ENCODE peak calls at places on chromosomes 3 and 15, in six cellular contexts. One of them, this sample, is unnamed.

GRCh38 chr15:72338617-72339321 is 18.8 kb upstream of the CELF6 start:
- ATAC-seq in GM12878: no peak
- ATAC-seq in A549: peak
- ATAC-seq in HepG2: no peak
- ATAC-seq in K562: no peak
- ATAC-seq in upper lobe of left lung: peak
- ATAC-seq in this sample: peak

GRCh38 chr15:63223463-63223862 is 34.1 kb downstream of the RAB8B start:
- ATAC-seq in upper lobe of left lung: peak
- ATAC-seq in GM12878: no peak
- ATAC-seq in K562: no peak
- ATAC-seq in A549: no peak
- ATAC-seq in HepG2: no peak
- ATAC-seq in this sample: no peak

GRCh38 chr3:128794067-128794768 is 68.2 kb downstream of the RAB7A start:
- ATAC-seq in K562: peak
- ATAC-seq in GM12878: peak
- ATAC-seq in HepG2: peak
- ATAC-seq in A549: peak
- ATAC-seq in upper lobe of left lung: peak
- ATAC-seq in this sample: no peak

GRCh38 chr3:99843590-99844260 is 26.1 kb downstream of the CMSS1 start:
- ATAC-seq in A549: no peak
- ATAC-seq in GM12878: peak
- ATAC-seq in HepG2: peak
- ATAC-seq in upper lobe of left lung: peak
- ATAC-seq in K562: peak
- ATAC-seq in this sample: peak

GRCh38 chr15:94198633-94199032 is 32.7 kb upstream of the MCTP2 start:
- ATAC-seq in GM12878: no peak
- ATAC-seq in HepG2: no peak
- ATAC-seq in upper lobe of left lung: no peak
- ATAC-seq in A549: no peak
- ATAC-seq in K562: no peak
- ATAC-seq in this sample: no peak

GRCh38 chr3:30779686-30780287 is 114.7 kb downstream of the GADL1 start:
- ATAC-seq in upper lobe of left lung: no peak
- ATAC-seq in GM12878: peak
- ATAC-seq in HepG2: peak
- ATAC-seq in K562: no peak
- ATAC-seq in A549: peak
- ATAC-seq in this sample: no peak

GRCh38 chr3:126146525-126147146 is 33.8 kb downstream of the ALDH1L1 start:
- ATAC-seq in A549: no peak
- ATAC-seq in HepG2: no peak
- ATAC-seq in K562: no peak
- ATAC-seq in GM12878: no peak
- ATAC-seq in upper lobe of left lung: peak
- ATAC-seq in this sample: no peak

GRCh38 chr3:155219106-155219505 is 74.4 kb downstream of the STRIT1 start:
- ATAC-seq in HepG2: no peak
- ATAC-seq in K562: no peak
- ATAC-seq in GM12878: no peak
- ATAC-seq in upper lobe of left lung: no peak
- ATAC-seq in A549: no peak
- ATAC-seq in this sample: no peak

GRCh38 chr3:115436767-115437301 is 186.5 kb upstream of the GAP43 start:
- ATAC-seq in HepG2: no peak
- ATAC-seq in K562: no peak
- ATAC-seq in A549: peak
- ATAC-seq in upper lobe of left lung: no peak
- ATAC-seq in GM12878: no peak
- ATAC-seq in this sample: no peak

GRCh38 chr3:169562988-169563774 is 100.3 kb downstream of the MECOM start:
- ATAC-seq in K562: no peak
- ATAC-seq in HepG2: no peak
- ATAC-seq in upper lobe of left lung: no peak
- ATAC-seq in A549: peak
- ATAC-seq in GM12878: no peak
- ATAC-seq in this sample: no peak

GRCh38 chr3:171556133-171556532 is 95.9 kb upstream of the TNIK start:
- ATAC-seq in GM12878: peak
- ATAC-seq in K562: peak
- ATAC-seq in A549: no peak
- ATAC-seq in HepG2: no peak
- ATAC-seq in upper lobe of left lung: no peak
- ATAC-seq in this sample: no peak

GRCh38 chr15:73954188-73955145 is 28.2 kb downstream of the LOXL1 start:
- ATAC-seq in GM12878: no peak
- ATAC-seq in A549: no peak
- ATAC-seq in HepG2: no peak
- ATAC-seq in K562: no peak
- ATAC-seq in upper lobe of left lung: no peak
- ATAC-seq in this sample: no peak

GRCh38 chr3:99920530-99921376 is 103.1 kb downstream of the CMSS1 start:
- ATAC-seq in K562: peak
- ATAC-seq in A549: no peak
- ATAC-seq in upper lobe of left lung: peak
- ATAC-seq in GM12878: peak
- ATAC-seq in HepG2: peak
- ATAC-seq in this sample: peak

GRCh38 chr3:129103296-129103695 is 18.3 kb downstream of the RAB43 start:
- ATAC-seq in A549: no peak
- ATAC-seq in upper lobe of left lung: no peak
- ATAC-seq in GM12878: no peak
- ATAC-seq in HepG2: no peak
- ATAC-seq in K562: no peak
- ATAC-seq in this sample: no peak

GRCh38 chr3:188274249-188274915 is 120.4 kb downstream of the LPP start:
- ATAC-seq in HepG2: no peak
- ATAC-seq in upper lobe of left lung: no peak
- ATAC-seq in A549: no peak
- ATAC-seq in GM12878: no peak
- ATAC-seq in K562: no peak
- ATAC-seq in this sample: no peak

GRCh38 chr3:100425321-100425720 is 24.0 kb downstream of the LNP1 start:
- ATAC-seq in K562: peak
- ATAC-seq in upper lobe of left lung: no peak
- ATAC-seq in GM12878: no peak
- ATAC-seq in HepG2: no peak
- ATAC-seq in A549: no peak
- ATAC-seq in this sample: no peak

GRCh38 chr3:119357190-119357589 is 63.0 kb downstream of the ARHGAP31 start:
- ATAC-seq in HepG2: no peak
- ATAC-seq in K562: no peak
- ATAC-seq in A549: no peak
- ATAC-seq in GM12878: no peak
- ATAC-seq in upper lobe of left lung: no peak
- ATAC-seq in this sample: no peak

GRCh38 chr3:130093741-130094391 is 12.2 kb downstream of the ALG1L2 start:
- ATAC-seq in upper lobe of left lung: no peak
- ATAC-seq in GM12878: peak
- ATAC-seq in K562: no peak
- ATAC-seq in HepG2: no peak
- ATAC-seq in A549: no peak
- ATAC-seq in this sample: no peak

GRCh38 chr3:41167722-41168497 is 31.4 kb upstream of the CTNNB1 start:
- ATAC-seq in upper lobe of left lung: no peak
- ATAC-seq in HepG2: no peak
- ATAC-seq in A549: no peak
- ATAC-seq in GM12878: no peak
- ATAC-seq in K562: no peak
- ATAC-seq in this sample: no peak

GRCh38 chr15:89125038-89125826 is 37.0 kb downstream of the ABHD2 start:
- ATAC-seq in HepG2: peak
- ATAC-seq in GM12878: no peak
- ATAC-seq in K562: no peak
- ATAC-seq in upper lobe of left lung: peak
- ATAC-seq in A549: peak
- ATAC-seq in this sample: no peak

GRCh38 chr3:63228677-63229076 is 49.4 kb upstream of the SYNPR start:
- ATAC-seq in K562: peak
- ATAC-seq in A549: no peak
- ATAC-seq in upper lobe of left lung: no peak
- ATAC-seq in GM12878: peak
- ATAC-seq in HepG2: peak
- ATAC-seq in this sample: no peak

GRCh38 chr15:95624616-95625361 is 705.7 kb upstream of the NR2F2 start:
- ATAC-seq in A549: no peak
- ATAC-seq in upper lobe of left lung: no peak
- ATAC-seq in HepG2: no peak
- ATAC-seq in K562: no peak
- ATAC-seq in GM12878: no peak
- ATAC-seq in this sample: no peak

GRCh38 chr15:95626501-95627361 is 703.8 kb upstream of the NR2F2 start:
- ATAC-seq in A549: no peak
- ATAC-seq in GM12878: peak
- ATAC-seq in HepG2: no peak
- ATAC-seq in upper lobe of left lung: no peak
- ATAC-seq in K562: peak
- ATAC-seq in this sample: no peak

GRCh38 chr15:95624100-95624499 is 706.4 kb upstream of the NR2F2 start:
- ATAC-seq in HepG2: no peak
- ATAC-seq in upper lobe of left lung: no peak
- ATAC-seq in GM12878: no peak
- ATAC-seq in A549: no peak
- ATAC-seq in K562: no peak
- ATAC-seq in this sample: no peak

GRCh38 chr15:95630683-95631082 is 699.8 kb upstream of the NR2F2 start:
- ATAC-seq in A549: no peak
- ATAC-seq in GM12878: no peak
- ATAC-seq in upper lobe of left lung: no peak
- ATAC-seq in K562: no peak
- ATAC-seq in HepG2: no peak
- ATAC-seq in this sample: no peak

DNA sequence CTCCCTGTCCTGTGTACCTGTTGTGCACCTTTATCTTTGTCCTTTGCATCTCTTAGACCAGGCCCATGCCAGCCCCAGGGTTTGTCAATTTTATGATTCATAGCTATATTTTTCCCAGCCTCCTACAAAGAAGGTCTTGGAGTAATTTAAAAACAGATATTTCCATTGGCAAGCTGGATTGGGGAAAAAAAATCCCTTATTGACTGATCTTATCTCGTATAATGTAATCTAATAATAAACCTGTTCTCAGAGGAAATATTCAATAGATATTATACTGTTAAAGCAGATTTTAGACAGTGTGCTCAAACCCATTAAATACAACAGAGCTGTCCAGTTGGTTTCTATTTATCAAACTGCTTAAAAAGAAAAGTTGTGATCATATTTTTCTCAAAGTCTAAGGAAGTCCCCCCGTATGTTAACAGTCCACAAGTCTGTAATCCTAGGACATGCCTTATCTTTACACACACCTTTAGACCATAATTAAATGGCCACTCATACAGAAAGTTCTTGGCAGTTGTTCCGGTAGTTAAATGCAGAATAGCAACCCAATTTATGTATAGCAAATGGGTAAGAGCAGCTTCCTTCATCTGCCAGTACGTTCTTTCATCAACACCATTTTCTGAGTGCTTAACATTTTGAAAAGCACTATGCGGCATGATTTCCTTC is 700.9 kb upstream of the NR2F2 start:
- ATAC-seq in upper lobe of left lung: no peak
- ATAC-seq in A549: no peak
- ATAC-seq in GM12878: no peak
- ATAC-seq in HepG2: no peak
- ATAC-seq in K562: peak
- ATAC-seq in this sample: no peak
- TF ChIP-seq EP300 in upper lobe of left lung: no peak
- TF ChIP-seq EP300 in A549: no peak
- TF ChIP-seq EP300 in GM12878: no peak
- TF ChIP-seq EP300 in HepG2: no peak
- TF ChIP-seq EP300 in K562: peak
- TF ChIP-seq EP300 in this sample: no peak

DNA sequence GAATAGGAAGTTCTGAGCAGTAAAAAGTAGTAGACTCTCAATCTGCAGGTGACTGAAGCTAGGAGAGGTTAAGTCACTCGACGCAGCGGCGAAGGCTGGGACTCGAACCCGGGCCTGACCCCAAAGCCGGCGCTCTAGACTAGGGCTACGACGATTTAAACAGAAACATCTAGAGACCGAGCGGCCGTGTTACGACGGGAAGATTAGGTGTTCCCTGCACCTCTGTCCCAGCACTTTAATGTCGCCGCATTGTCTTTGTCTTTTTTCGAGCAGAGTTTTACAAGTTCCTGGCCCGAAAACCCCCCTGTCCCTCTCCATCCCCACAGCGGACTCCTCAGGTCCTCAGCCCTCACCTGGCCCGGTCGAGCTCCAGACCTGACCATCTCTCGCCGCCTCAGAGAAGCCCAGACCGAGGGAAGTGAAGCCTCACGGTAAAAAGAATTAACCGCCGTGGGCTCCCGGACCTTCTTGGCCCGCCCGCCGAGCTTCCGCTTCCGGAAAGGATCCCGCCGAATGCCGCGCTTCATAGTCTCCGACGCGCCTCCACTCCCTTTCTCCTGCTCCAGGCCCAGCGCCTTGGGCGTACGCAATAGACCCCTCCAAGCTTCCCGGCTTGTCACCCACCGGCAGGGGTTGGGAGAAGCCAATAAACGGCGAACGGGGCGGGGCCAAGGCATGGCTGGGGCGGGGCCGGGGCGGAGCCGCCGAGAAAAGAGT is at the start of gene CCDC14:
- ATAC-seq in HepG2: peak
- ATAC-seq in GM12878: peak
- ATAC-seq in A549: peak
- ATAC-seq in upper lobe of left lung: peak
- ATAC-seq in K562: peak
- ATAC-seq in this sample: peak
- H3K27ac ChIP-seq in HepG2: peak
- H3K27ac ChIP-seq in GM12878: peak
- H3K27ac ChIP-seq in A549: peak
- H3K27ac ChIP-seq in upper lobe of left lung: peak
- H3K27ac ChIP-seq in K562: peak
- H3K27ac ChIP-seq in this sample: peak

GRCh38 chr3:141368062-141368924 is at the start of gene ZBTB38:
- ATAC-seq in HepG2: peak
- ATAC-seq in K562: peak
- ATAC-seq in A549: peak
- ATAC-seq in upper lobe of left lung: peak
- ATAC-seq in GM12878: no peak
- ATAC-seq in this sample: peak
- TF ChIP-seq EP300 in HepG2: peak
- TF ChIP-seq EP300 in K562: no peak
- TF ChIP-seq EP300 in A549: peak
- TF ChIP-seq EP300 in upper lobe of left lung: peak
- TF ChIP-seq EP300 in GM12878: no peak
- TF ChIP-seq EP300 in this sample: peak

GRCh38 chr3:104879919-104880318 is 486.8 kb upstream of the ALCAM start:
- ATAC-seq in HepG2: no peak
- ATAC-seq in GM12878: no peak
- ATAC-seq in K562: no peak
- ATAC-seq in A549: no peak
- ATAC-seq in upper lobe of left lung: no peak
- ATAC-seq in this sample: no peak

GRCh38 chr3:104873331-104873730 is 493.4 kb upstream of the ALCAM start:
- ATAC-seq in HepG2: no peak
- ATAC-seq in A549: no peak
- ATAC-seq in upper lobe of left lung: no peak
- ATAC-seq in GM12878: no peak
- ATAC-seq in K562: no peak
- ATAC-seq in this sample: no peak

GRCh38 chr3:104878395-104878794 is 488.3 kb upstream of the ALCAM start:
- ATAC-seq in A549: no peak
- ATAC-seq in K562: no peak
- ATAC-seq in HepG2: no peak
- ATAC-seq in upper lobe of left lung: no peak
- ATAC-seq in GM12878: no peak
- ATAC-seq in this sample: no peak
- H3K27ac ChIP-seq in A549: no peak
- H3K27ac ChIP-seq in K562: no peak
- H3K27ac ChIP-seq in HepG2: no peak
- H3K27ac ChIP-seq in upper lobe of left lung: no peak
- H3K27ac ChIP-seq in GM12878: no peak
- H3K27ac ChIP-seq in this sample: no peak